ENCODE peak calls at places on chromosomes 11 and 22, in six cellular contexts. B is IMR-90, Q is ovary, H is right lobe of liver, Z is gastrocnemius medialis, T is breast epithelium. N is an unnamed sample.

GRCh38 chr11:76184551-76184993 is 21.7 kb downstream of the WNT11 start:
- DNase-seq in B (peak; percentile 15), Q (no peak), H (no peak), Z (no peak), T (no peak), N (no peak)

GRCh38 chr11:57248780-57249383 is 11.8 kb upstream of the APLNR start:
- DNase-seq in B (peak; percentile 67), Q (peak; percentile 40), H (peak; percentile 70), Z (peak; percentile 37), T (no peak), N (peak; percentile 78)

GRCh38 chr22:32542332-32543019 is 67.9 kb downstream of the FBXO7 start:
- DNase-seq in B (no peak), Q (no peak), H (no peak), Z (peak; percentile 71), T (no peak), N (no peak)

GRCh38 chr11:94330789-94331188 is 26.4 kb downstream of the IZUMO1R start:
- DNase-seq in B (no peak), Q (no peak), H (no peak), Z (no peak), T (no peak), N (no peak)

GRCh38 chr11:116871248-116871647 is 33.8 kb upstream of the APOA1 start:
- DNase-seq in B (peak; percentile 90), Q (no peak), H (no peak), Z (no peak), T (no peak), N (no peak)

GRCh38 chr11:129278586-129279319 is 86.6 kb upstream of the ARHGAP32 start:
- DNase-seq in B (no peak), Q (peak; percentile 40), H (peak; percentile 56), Z (no peak), T (no peak), N (no peak)

GRCh38 chr22:44386386-44387035 is 73.8 kb upstream of the SHISAL1 start:
- DNase-seq in B (no peak), Q (peak; percentile 7), H (peak; percentile 32), Z (no peak), T (no peak), N (no peak)

GRCh38 chr11:12160680-12161079 is 50.3 kb downstream of the MICAL2 start:
- DNase-seq in B (peak; percentile 30), Q (no peak), H (no peak), Z (no peak), T (no peak), N (no peak)

GRCh38 chr11:67649634-67650540 is 643 bp downstream of the ACY3 start:
- DNase-seq in B (no peak), Q (no peak), H (no peak), Z (no peak), T (no peak), N (no peak)

GRCh38 chr11:59755701-59756495 is 722 bp downstream of the STX3 start:
- DNase-seq in B (peak; percentile 63), Q (peak; percentile 83), H (peak; percentile 85), Z (peak; percentile 79), T (peak; percentile 77), N (peak; percentile 88)

GRCh38 chr11:80872116-80872728 is 1431.4 kb upstream of the TENM4 start:
- DNase-seq in B (no peak), Q (no peak), H (no peak), Z (no peak), T (no peak), N (no peak)

GRCh38 chr11:125404136-125404810 is 91.8 kb downstream of the FEZ1 start:
- DNase-seq in B (no peak), Q (no peak), H (no peak), Z (peak; percentile 92), T (peak; percentile 17), N (peak; percentile 50)

GRCh38 chr11:63871962-63872832 is 33.3 kb downstream of the MARK2 start:
- DNase-seq in B (peak; percentile 93), Q (peak; percentile 60), H (peak; percentile 90), Z (peak; percentile 92), T (peak; percentile 77), N (peak; percentile 90)

GRCh38 chr11:35517481-35517880 is 7.9 kb downstream of the PAMR1 start:
- DNase-seq in B (no peak), Q (no peak), H (no peak), Z (no peak), T (no peak), N (no peak)

GRCh38 chr22:32957093-32957835 is 100.9 kb downstream of the SYN3 start:
- DNase-seq in B (no peak), Q (no peak), H (no peak), Z (no peak), T (no peak), N (no peak)

GRCh38 chr11:14007566-14007965 is 45.0 kb downstream of the SPON1 start:
- DNase-seq in B (no peak), Q (no peak), H (no peak), Z (no peak), T (no peak), N (no peak)

GRCh38 chr22:50674606-50675552 is 2.3 kb downstream of the SHANK3 start:
- DNase-seq in B (no peak), Q (no peak), H (no peak), Z (no peak), T (peak; percentile 81), N (peak; percentile 81)

GRCh38 chr11:107743161-107743560 is 31.3 kb upstream of the SLN start:
- DNase-seq in B (no peak), Q (no peak), H (no peak), Z (peak; percentile 77), T (no peak), N (no peak)

GRCh38 chr22:42596376-42596775 is 18.3 kb downstream of the POLDIP3 start:
- DNase-seq in B (no peak), Q (no peak), H (no peak), Z (no peak), T (no peak), N (no peak)

GRCh38 chr22:22895776-22896445 is 8.3 kb downstream of the IGLL5 start:
- DNase-seq in B (no peak), Q (no peak), H (no peak), Z (no peak), T (peak; percentile 43), N (peak; percentile 11)

GRCh38 chr11:94776351-94777321 is 8.5 kb downstream of the AMOTL1 start:
- DNase-seq in B (peak; percentile 74), Q (no peak), H (peak; percentile 55), Z (peak; percentile 65), T (no peak), N (no peak)

GRCh38 chr22:22682807-22683667 is 38.6 kb downstream of the GGTLC2 start:
- DNase-seq in B (peak; percentile 65), Q (no peak), H (no peak), Z (no peak), T (no peak), N (no peak)

GRCh38 chr11:48169706-48170105 is 46.9 kb upstream of the OR4B1 start:
- DNase-seq in B (peak; percentile 34), Q (peak; percentile 21), H (no peak), Z (no peak), T (no peak), N (no peak)

GRCh38 chr11:78080818-78081495 is 1.3 kb upstream of the NDUFC2 start:
- DNase-seq in B (peak; percentile 73), Q (no peak), H (no peak), Z (no peak), T (peak; percentile 5), N (no peak)

GRCh38 chr11:34303028-34303427 is 54.8 kb downstream of the ABTB2 start:
- DNase-seq in B (no peak), Q (no peak), H (no peak), Z (no peak), T (no peak), N (no peak)

GRCh38 chr11:47860526-47860925 is 12.4 kb upstream of the NUP160 start:
- DNase-seq in B (no peak), Q (no peak), H (no peak), Z (no peak), T (no peak), N (no peak)

GRCh38 chr11:40787243-40787642 is 672.2 kb downstream of the LRRC4C start:
- DNase-seq in B (no peak), Q (no peak), H (no peak), Z (no peak), T (no peak), N (no peak)

DNA sequence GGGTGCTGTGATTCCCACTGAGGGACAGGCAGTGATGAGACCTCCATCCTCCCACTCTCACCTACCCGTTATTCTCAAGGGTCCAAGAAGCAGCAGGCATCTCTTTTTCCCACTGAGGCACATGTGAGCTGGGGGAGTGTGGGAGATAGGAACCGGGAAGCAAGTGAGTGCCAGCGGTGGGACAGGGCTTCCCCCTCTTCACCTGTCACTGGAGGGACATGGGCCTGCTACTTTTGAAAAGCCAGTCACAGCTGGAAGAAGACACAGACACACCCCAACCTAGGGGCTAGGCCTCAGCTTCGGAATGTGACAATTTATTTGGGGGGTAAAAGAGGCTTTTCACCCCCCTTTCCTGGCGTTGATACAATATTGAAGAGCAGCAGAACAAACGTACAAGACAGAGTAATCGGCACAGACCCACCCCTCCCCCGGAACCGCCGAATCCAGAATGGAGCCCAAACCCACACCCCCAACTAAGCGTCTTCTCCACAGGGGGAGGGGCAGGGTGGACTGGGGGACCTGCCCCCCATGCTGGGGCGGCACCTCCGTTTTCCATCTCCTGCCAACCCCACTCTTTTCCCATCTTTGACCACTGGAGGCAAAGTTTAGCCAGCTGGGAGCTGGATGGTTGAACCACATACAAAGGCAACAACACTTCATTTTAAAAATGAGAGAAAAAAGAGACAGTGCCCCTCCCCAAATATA is 10.7 kb downstream of the CBX6 start:
- DNase-seq in B (no peak), Q (no peak), H (peak; percentile 35), Z (no peak), T (no peak), N (no peak)
- TF ChIP-seq POLR2A in B (no peak), Q (no peak), H (no peak), Z (no peak), T (no peak), N (no peak)

GRCh38 chr11:61752117-61752924 is at the start of gene MYRF:
- DNase-seq in B (peak; percentile 14), Q (peak; percentile 62), H (no peak), Z (no peak), T (no peak), N (no peak)
- TF ChIP-seq POLR2A in B (no peak), Q (no peak), H (peak; percentile 60), Z (no peak), T (no peak), N (no peak)

GRCh38 chr11:65117206-65118096 is at the start of gene ZNHIT2:
- DNase-seq in B (peak; percentile 98), Q (peak; percentile 100), H (peak; percentile 99), Z (peak; percentile 99), T (peak; percentile 100), N (peak; percentile 100)
- TF ChIP-seq POLR2A in B (peak; percentile 78), Q (peak; percentile 64), H (peak; percentile 75), Z (peak; percentile 47), T (peak; percentile 62), N (peak; percentile 23)

DNA sequence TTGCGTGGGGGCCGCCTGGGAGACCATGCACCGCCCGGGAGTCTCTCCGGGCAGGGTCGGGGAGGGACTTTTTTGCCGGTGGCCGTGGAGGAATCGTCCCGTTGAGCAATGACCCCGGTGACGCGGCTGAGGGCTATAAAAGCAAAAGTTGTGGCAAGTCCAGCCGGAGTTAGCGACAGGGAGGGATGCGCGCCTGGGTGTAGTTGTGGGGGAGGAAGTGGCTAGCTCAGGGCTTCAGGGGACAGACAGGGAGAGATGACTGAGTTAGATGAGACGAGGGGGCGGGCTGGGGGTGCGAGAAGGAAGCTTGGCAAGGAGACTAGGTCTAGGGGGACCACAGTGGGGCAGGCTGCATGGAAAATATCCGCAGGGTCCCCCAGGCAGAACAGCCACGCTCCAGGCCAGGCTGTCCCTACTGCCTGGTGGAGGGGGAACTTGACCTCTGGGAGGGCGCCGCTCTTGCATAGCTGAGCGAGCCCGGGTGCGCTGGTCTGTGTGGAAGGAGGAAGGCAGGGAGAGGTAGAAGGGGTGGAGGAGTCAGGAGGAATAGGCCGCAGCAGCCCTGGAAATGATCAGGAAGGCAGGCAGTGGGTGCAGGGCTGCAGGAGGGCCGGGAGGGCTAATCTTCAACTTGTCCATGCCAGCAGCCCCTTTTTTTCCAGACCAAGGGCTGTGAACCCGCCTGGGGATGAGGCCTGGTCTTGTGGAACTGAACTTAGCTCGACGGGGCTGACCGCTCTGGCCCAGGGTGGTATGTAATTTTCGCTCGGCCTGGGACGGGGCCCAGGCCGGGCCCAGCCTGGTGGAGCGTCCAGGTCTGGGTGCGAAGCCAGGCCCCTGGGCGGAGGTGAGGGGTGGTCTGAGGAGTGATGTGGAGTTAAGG is at the start of gene NEAT1:
- DNase-seq in B (peak; percentile 92), Q (peak; percentile 99), H (peak; percentile 98), Z (peak; percentile 97), T (peak; percentile 99), N (peak; percentile 99)
- TF ChIP-seq POLR2A in B (peak; percentile 98), Q (peak; percentile 100), H (peak; percentile 100), Z (no peak), T (peak; percentile 100), N (peak; percentile 100)

N was measured in suprapubic skin.